ENCODE peak calls at places on chromosomes 13 and 19, in six cellular contexts. S is pancreas, W is left lung, E is kidney epithelial cell, J is astrocyte of the spinal cord, Y is H9. G is an unnamed sample.

GRCh38 chr19:51521796-51522195 is 9.7 kb downstream of the SIGLEC6 start:
- DNase-seq in S (no peak), W (no peak), Y (no peak), J (no peak), E (no peak), G (no peak)

GRCh38 chr13:46665630-46666482 is 112.9 kb downstream of the LRCH1 start:
- DNase-seq in S (no peak), Y (no peak), J (peak; percentile 47), E (no peak), W (no peak), G (no peak)

GRCh38 chr13:28568286-28568685 is 73.4 kb upstream of the FLT1 start:
- DNase-seq in J (no peak), W (no peak), Y (no peak), S (peak; percentile 76), E (no peak), G (peak; percentile 23)

GRCh38 chr19:15025237-15025636 is 24.0 kb upstream of the CASP14 start:
- DNase-seq in J (no peak), W (no peak), E (no peak), Y (no peak), S (peak; percentile 55), G (no peak)

GRCh38 chr13:22073718-22074117 is 402.8 kb downstream of the FGF9 start:
- DNase-seq in J (no peak), Y (no peak), W (no peak), E (no peak), S (no peak), G (no peak)

GRCh38 chr13:48783831-48784230 is 130.1 kb downstream of the CYSLTR2 start:
- DNase-seq in J (no peak), W (no peak), E (no peak), S (no peak), Y (no peak), G (no peak)

GRCh38 chr13:44313674-44314073 is 60.0 kb upstream of the SERP2 start:
- DNase-seq in S (no peak), Y (no peak), E (peak; percentile 86), J (peak; percentile 86), W (no peak), G (no peak)

GRCh38 chr13:100497394-100497793 is 91.2 kb downstream of the GGACT start:
- DNase-seq in Y (no peak), W (no peak), J (peak; percentile 71), E (no peak), S (no peak), G (no peak)

GRCh38 chr19:46186101-46186716 is 38.2 kb downstream of the IGFL2 start:
- DNase-seq in J (no peak), Y (no peak), S (no peak), E (no peak), W (no peak), G (no peak)

GRCh38 chr19:46182476-46182875 is 34.4 kb downstream of the IGFL2 start:
- DNase-seq in Y (no peak), S (no peak), E (no peak), J (no peak), W (no peak), G (no peak)

GRCh38 chr19:46189971-46190335 is 39.6 kb upstream of the IGFL1 start:
- DNase-seq in W (no peak), Y (no peak), J (no peak), S (no peak), E (no peak), G (no peak)

GRCh38 chr19:46190489-46190888 is 39.1 kb upstream of the IGFL1 start:
- DNase-seq in J (no peak), S (no peak), E (no peak), Y (no peak), W (no peak), G (no peak)

GRCh38 chr19:46186717-46187101 is 38.7 kb downstream of the IGFL2 start:
- DNase-seq in S (no peak), J (no peak), W (no peak), E (no peak), Y (no peak), G (no peak)
- TF ChIP-seq CTCF in S (no peak), J (no peak), W (no peak), E (no peak), Y (no peak), G (no peak)

DNA sequence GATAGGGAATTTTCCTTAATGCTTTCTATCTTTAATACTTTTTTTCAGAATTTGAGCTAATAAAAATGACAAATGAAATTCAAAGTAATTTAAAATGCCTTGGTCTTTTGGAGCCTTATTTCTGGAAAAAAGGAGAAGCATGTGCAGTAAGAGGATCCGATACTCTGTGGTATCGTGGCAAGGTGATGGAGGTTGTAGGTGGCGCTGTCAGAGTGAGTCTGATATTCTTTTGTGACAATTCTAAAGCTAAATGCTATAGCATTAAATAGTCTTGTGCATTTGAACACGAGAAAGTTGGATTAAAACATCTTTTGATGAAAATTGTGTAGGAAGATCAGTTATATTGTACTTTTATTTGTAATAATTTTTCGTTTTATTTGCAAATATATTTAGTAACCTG is 95.0 kb downstream of the RNF17 start:
- DNase-seq in Y (no peak), J (no peak), E (no peak), S (no peak), W (no peak), G (no peak)
- TF ChIP-seq CTCF in Y (no peak), J (no peak), E (no peak), S (no peak), W (no peak), G (no peak)

GRCh38 chr13:23778007-23778687 is 111.1 kb downstream of the MIPEP start:
- DNase-seq in E (no peak), W (no peak), Y (no peak), J (no peak), S (no peak), G (no peak)
- TF ChIP-seq CTCF in E (peak; percentile 9), W (no peak), Y (no peak), J (peak; percentile 25), S (no peak), G (peak; percentile 58)

DNA sequence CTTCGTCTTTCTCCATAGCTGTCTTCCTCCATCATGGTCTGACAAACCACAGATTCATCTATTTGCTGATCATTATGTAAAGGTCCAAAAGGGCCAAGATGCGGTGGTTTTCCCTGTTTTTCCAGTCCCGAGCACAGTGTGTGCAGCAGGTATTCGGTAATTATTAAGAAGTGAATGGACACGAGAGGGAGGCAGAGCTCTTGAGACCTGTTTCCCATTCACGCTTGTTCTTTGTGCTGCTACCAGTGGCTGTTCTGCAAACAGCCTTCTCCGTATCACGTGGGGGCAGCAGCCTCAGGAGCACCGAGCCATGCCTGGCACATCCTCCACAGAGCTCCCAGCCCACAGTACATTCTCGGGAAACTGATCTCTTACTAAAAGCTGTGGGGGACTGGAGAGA is 50.3 kb downstream of the CCDC70 start:
- DNase-seq in W (no peak), E (no peak), J (no peak), Y (peak; percentile 26), S (peak; percentile 23), G (no peak)
- TF ChIP-seq CTCF in W (no peak), E (peak; percentile 45), J (no peak), Y (no peak), S (no peak), G (no peak)

GRCh38 chr19:12938536-12939291 is at the start of gene CALR:
- DNase-seq in S (no peak), J (no peak), E (no peak), Y (no peak), W (no peak), G (no peak)
- TF ChIP-seq CTCF in S (no peak), J (peak; percentile 23), E (peak; percentile 22), Y (peak; percentile 23), W (no peak), G (no peak)

GRCh38 chr19:31100945-31101344 is 248.3 kb downstream of the TSHZ3 start:
- DNase-seq in J (no peak), Y (no peak), W (no peak), S (no peak), E (no peak), G (no peak)
- TF ChIP-seq CTCF in J (peak; percentile 16), Y (no peak), W (no peak), S (no peak), E (no peak), G (peak; percentile 17)

GRCh38 chr13:84543976-84544375 is 661.7 kb upstream of the SLITRK1 start:
- DNase-seq in Y (no peak), J (no peak), S (no peak), E (no peak), W (no peak), G (no peak)
- TF ChIP-seq CTCF in Y (no peak), J (no peak), S (no peak), E (no peak), W (no peak), G (no peak)

GRCh38 chr13:94598281-94598680 is 2.3 kb upstream of the TGDS start:
- DNase-seq in E (no peak), W (no peak), Y (no peak), S (no peak), J (no peak), G (no peak)

GRCh38 chr13:94599877-94600276 is 1.8 kb upstream of the GPR180 start:
- DNase-seq in S (no peak), Y (no peak), E (no peak), W (no peak), J (no peak), G (no peak)

GRCh38 chr13:94596575-94596971 is 621 bp upstream of the TGDS start:
- DNase-seq in S (no peak), Y (no peak), E (no peak), J (no peak), W (no peak), G (no peak)

GRCh38 chr13:94595006-94595942 is 678 bp downstream of the TGDS start:
- DNase-seq in W (no peak), E (no peak), Y (peak; percentile 45), S (no peak), J (peak; percentile 7), G (no peak)

GRCh38 chr13:94595943-94596574 is at the start of gene TGDS:
- DNase-seq in E (peak; percentile 88), W (peak; percentile 97), S (peak; percentile 91), Y (peak; percentile 95), J (peak; percentile 94), G (peak; percentile 74)
- TF ChIP-seq CTCF in E (no peak), W (no peak), S (no peak), Y (no peak), J (no peak), G (no peak)